ENCODE peak calls at places on chromosomes 11 and 22, in five cellular contexts. X, U, D, W and G are unnamed samples.

GRCh38 chr22:29208879-29209623 is 3.4 kb downstream of the EMID1 start:
- DNase-seq in W (no peak), U (no peak), D (peak), X (no peak), G (no peak)

GRCh38 chr22:31122532-31123291 is at the start of gene INPP5J:
- DNase-seq in W (peak), D (no peak), U (no peak), X (peak), G (peak)

GRCh38 chr22:36860821-36861659 is at the start of gene NCF4:
- DNase-seq in U (peak), W (no peak), X (no peak), D (peak), G (no peak)

GRCh38 chr22:48103126-48103875 is 1340.9 kb downstream of the TBC1D22A start:
- DNase-seq in X (no peak), D (no peak), U (no peak), W (no peak), G (no peak)

GRCh38 chr22:48147404-48147803 is 1385.0 kb downstream of the TBC1D22A start:
- DNase-seq in X (peak), U (no peak), W (no peak), D (no peak), G (no peak)

GRCh38 chr11:116822575-116822974 is 529 bp downstream of the APOA4 start:
- DNase-seq in U (no peak), X (peak), D (peak), W (no peak), G (no peak)

GRCh38 chr11:11537871-11538270 is 83.9 kb downstream of the GALNT18 start:
- DNase-seq in U (no peak), W (no peak), D (no peak), X (no peak), G (no peak)

GRCh38 chr11:27722945-27723344 is 22.7 kb upstream of the BDNF start:
- DNase-seq in X (peak), D (no peak), W (peak), U (no peak), G (no peak)

GRCh38 chr11:119317592-119318239 is 786 bp upstream of the MCAM start:
- DNase-seq in U (peak), W (no peak), X (no peak), D (no peak), G (no peak)

GRCh38 chr11:115333106-115333505 is 171.1 kb downstream of the CADM1 start:
- DNase-seq in U (no peak), W (peak), X (no peak), D (no peak), G (no peak)

GRCh38 chr11:109819410-109819809 is 273.8 kb upstream of the ZC3H12C start:
- DNase-seq in W (no peak), X (peak), U (no peak), D (no peak), G (no peak)

GRCh38 chr22:50672471-50673230 is at the start of gene SHANK3:
- DNase-seq in D (peak), U (no peak), X (peak), W (no peak), G (no peak)

GRCh38 chr22:19797086-19797485 is 36.5 kb downstream of the TBX1 start:
- DNase-seq in U (no peak), D (no peak), W (no peak), X (no peak), G (no peak)